ENCODE peak calls at places on chromosomes 12 and 14, in four cellular contexts. Y is left cardiac atrium, L is neural progenitor cell, G is Caki2. C is an unnamed sample.

GRCh38 chr12:65816086-65816485 is 8.2 kb upstream of the HMGA2 start:
- DNase-seq in Y (no peak), L (no peak), G (no peak), C (no peak)

GRCh38 chr12:29707846-29708245 is 75.9 kb downstream of the TMTC1 start:
- DNase-seq in Y (no peak), L (no peak), G (no peak), C (no peak)

GRCh38 chr12:91381309-91381804 is 198.7 kb upstream of the DCN start:
- DNase-seq in Y (peak), L (peak), G (peak), C (peak)

GRCh38 chr14:100680439-100681051 is 46.1 kb upstream of the DLK1 start:
- DNase-seq in Y (no peak), L (no peak), G (no peak), C (no peak)

GRCh38 chr12:95763809-95764253 is 26.7 kb downstream of the NTN4 start:
- DNase-seq in Y (peak), L (no peak), G (peak), C (no peak)

GRCh38 chr12:34601689-34602088 is 579.4 kb downstream of the ALG10 start:
- DNase-seq in Y (no peak), L (no peak), G (no peak), C (no peak)

GRCh38 chr14:74401504-74402241 is 24.3 kb downstream of the SYNDIG1L start:
- DNase-seq in Y (peak), L (peak), G (peak), C (no peak)

GRCh38 chr14:38790916-38791315 is 312.1 kb downstream of the SEC23A start:
- DNase-seq in Y (no peak), L (no peak), G (no peak), C (no peak)

GRCh38 chr14:54253195-54253947 is 143.4 kb upstream of the CDKN3 start:
- DNase-seq in Y (no peak), L (no peak), G (peak), C (no peak)

GRCh38 chr14:23102801-23103200 is 2.0 kb downstream of the CIROP start:
- DNase-seq in Y (no peak), L (no peak), G (no peak), C (no peak)

GRCh38 chr14:73785834-73786631 is 65.6 kb upstream of the PTGR2 start:
- DNase-seq in Y (peak), L (peak), G (no peak), C (no peak)

GRCh38 chr14:68977741-68978549 is 1.2 kb downstream of the ACTN1 start:
- DNase-seq in Y (peak), L (peak), G (peak), C (peak)

GRCh38 chr14:67734675-67735074 is 33.0 kb downstream of the RDH12 start:
- DNase-seq in Y (peak), L (peak), G (no peak), C (no peak)

GRCh38 chr14:71780822-71781221 is 151.4 kb upstream of the RGS6 start:
- DNase-seq in Y (no peak), L (no peak), G (no peak), C (no peak)

GRCh38 chr12:96401061-96401871 is 1.0 kb upstream of the CDK17 start:
- DNase-seq in Y (no peak), L (peak), G (peak), C (no peak)

GRCh38 chr12:101172316-101172715 is 37.7 kb downstream of the SLC5A8 start:
- DNase-seq in Y (no peak), L (peak), G (no peak), C (no peak)

GRCh38 chr14:34053666-34054065 is 102.8 kb upstream of the EGLN3 start:
- DNase-seq in Y (peak), L (no peak), G (no peak), C (no peak)

GRCh38 chr14:106286697-106287290 is 760.4 kb downstream of the TMEM121 start:
- DNase-seq in Y (no peak), L (no peak), G (no peak), C (no peak)

GRCh38 chr12:22334696-22335290 is at the start of gene ST8SIA1:
- DNase-seq in Y (peak), L (peak), G (no peak), C (no peak)

GRCh38 chr12:27123642-27124041 is 41.3 kb upstream of the C12orf71 start:
- DNase-seq in Y (no peak), L (peak), G (no peak), C (no peak)

GRCh38 chr12:75556306-75556899 is 45.0 kb upstream of the KRR1 start:
- DNase-seq in Y (no peak), L (no peak), G (no peak), C (no peak)

GRCh38 chr14:75960219-75960618 is 21.6 kb downstream of the TGFB3 start:
- DNase-seq in Y (no peak), L (no peak), G (no peak), C (no peak)

GRCh38 chr14:61965030-61965745 is 203.0 kb downstream of the SNAPC1 start:
- DNase-seq in Y (no peak), L (no peak), G (no peak), C (no peak)

GRCh38 chr14:97021001-97021400 is 223.8 kb downstream of the VRK1 start:
- DNase-seq in Y (no peak), L (no peak), G (no peak), C (no peak)

GRCh38 chr12:107319536-107320030 is 226.2 kb upstream of the CRY1 start:
- DNase-seq in Y (no peak), L (peak), G (no peak), C (no peak)

GRCh38 chr14:105859717-105860614 is 333.6 kb downstream of the TMEM121 start:
- DNase-seq in Y (peak), L (no peak), G (no peak), C (no peak)

GRCh38 chr12:95949801-95950206 is 6.7 kb downstream of the AMDHD1 start:
- DNase-seq in Y (no peak), L (peak), G (no peak), C (peak)

GRCh38 chr14:72550513-72550912 is 343.4 kb downstream of the DPF3 start:
- DNase-seq in Y (no peak), L (no peak), G (peak), C (no peak)

GRCh38 chr14:105854600-105855245 is 328.3 kb downstream of the TMEM121 start:
- DNase-seq in Y (peak), L (no peak), G (no peak), C (no peak)

GRCh38 chr14:71730471-71730870 is 201.8 kb upstream of the RGS6 start:
- DNase-seq in Y (no peak), L (no peak), G (no peak), C (no peak)

GRCh38 chr12:52005903-52006703 is 643 bp upstream of the TAMALIN start:
- DNase-seq in Y (peak), L (peak), G (no peak), C (no peak)

GRCh38 chr14:64220056-64220455 is 74.1 kb downstream of the ESR2 start:
- DNase-seq in Y (no peak), L (no peak), G (no peak), C (no peak)

GRCh38 chr12:60257063-60257462 is 661.2 kb downstream of the SLC16A7 start:
- DNase-seq in Y (no peak), L (peak), G (peak), C (no peak)

GRCh38 chr12:51920046-51920445 is 12.7 kb downstream of the ACVRL1 start:
- DNase-seq in Y (no peak), L (no peak), G (no peak), C (no peak)

GRCh38 chr12:7937867-7938506 is 2.0 kb upstream of the SLC2A3 start:
- DNase-seq in Y (no peak), L (no peak), G (no peak), C (no peak)

GRCh38 chr12:87428701-87429277 is 600.4 kb downstream of the C12orf50 start:
- DNase-seq in Y (no peak), L (no peak), G (peak), C (no peak)

GRCh38 chr14:95784137-95784536 is 70.2 kb upstream of the TCL1A start:
- DNase-seq in Y (no peak), L (peak), G (peak), C (no peak)